ENCODE peak calls at places on chromosomes 5 and 9, in six cellular contexts. One of them, this sample, is unnamed.

GRCh38 chr5:139665626-139666025 is 17.5 kb downstream of the CXXC5 start:
- DNase-seq in foreskin fibroblast: no peak
- DNase-seq in A172: no peak
- DNase-seq in cardiac muscle cell: no peak
- DNase-seq in activated CD4-positive, CD25-positive, alpha-beta regulatory T cell: no peak
- DNase-seq in H4: no peak
- DNase-seq in this sample: no peak

GRCh38 chr5:74579215-74579614 is 61.3 kb downstream of the ENC1 start:
- DNase-seq in A172: peak; percentile 95
- DNase-seq in cardiac muscle cell: peak; percentile 29
- DNase-seq in foreskin fibroblast: no peak
- DNase-seq in activated CD4-positive, CD25-positive, alpha-beta regulatory T cell: no peak
- DNase-seq in H4: peak; percentile 79
- DNase-seq in this sample: peak; percentile 67

GRCh38 chr5:119355244-119355635 is 579 bp upstream of the TNFAIP8 start:
- DNase-seq in activated CD4-positive, CD25-positive, alpha-beta regulatory T cell: no peak
- DNase-seq in cardiac muscle cell: no peak
- DNase-seq in H4: no peak
- DNase-seq in A172: no peak
- DNase-seq in foreskin fibroblast: no peak
- DNase-seq in this sample: no peak

GRCh38 chr5:65801332-65801731 is 79.3 kb downstream of the NLN start:
- DNase-seq in activated CD4-positive, CD25-positive, alpha-beta regulatory T cell: no peak
- DNase-seq in A172: peak; percentile 32
- DNase-seq in foreskin fibroblast: peak; percentile 71
- DNase-seq in cardiac muscle cell: peak; percentile 58
- DNase-seq in H4: no peak
- DNase-seq in this sample: peak; percentile 47

GRCh38 chr5:61866930-61867329 is 439.1 kb upstream of the KIF2A start:
- DNase-seq in cardiac muscle cell: no peak
- DNase-seq in activated CD4-positive, CD25-positive, alpha-beta regulatory T cell: no peak
- DNase-seq in H4: peak; percentile 76
- DNase-seq in A172: peak; percentile 92
- DNase-seq in foreskin fibroblast: peak; percentile 76
- DNase-seq in this sample: peak; percentile 37

GRCh38 chr9:124781967-124782660 is 5.2 kb downstream of the OLFML2A start:
- DNase-seq in foreskin fibroblast: no peak
- DNase-seq in cardiac muscle cell: no peak
- DNase-seq in A172: no peak
- DNase-seq in H4: no peak
- DNase-seq in activated CD4-positive, CD25-positive, alpha-beta regulatory T cell: no peak
- DNase-seq in this sample: no peak

GRCh38 chr9:118961857-118962256 is 407.4 kb downstream of the BRINP1 start:
- DNase-seq in cardiac muscle cell: no peak
- DNase-seq in A172: peak; percentile 26
- DNase-seq in activated CD4-positive, CD25-positive, alpha-beta regulatory T cell: no peak
- DNase-seq in H4: peak; percentile 42
- DNase-seq in foreskin fibroblast: peak; percentile 63
- DNase-seq in this sample: peak; percentile 8

GRCh38 chr9:89606567-89607311 is 1.9 kb downstream of the GADD45G start:
- DNase-seq in H4: peak; percentile 23
- DNase-seq in A172: peak; percentile 85
- DNase-seq in cardiac muscle cell: peak; percentile 43
- DNase-seq in foreskin fibroblast: peak; percentile 12
- DNase-seq in activated CD4-positive, CD25-positive, alpha-beta regulatory T cell: no peak
- DNase-seq in this sample: peak; percentile 16

GRCh38 chr5:109857405-109858031 is 167.8 kb downstream of the MAN2A1 start:
- DNase-seq in A172: no peak
- DNase-seq in foreskin fibroblast: no peak
- DNase-seq in H4: no peak
- DNase-seq in activated CD4-positive, CD25-positive, alpha-beta regulatory T cell: no peak
- DNase-seq in cardiac muscle cell: no peak
- DNase-seq in this sample: no peak

GRCh38 chr5:115349001-115349817 is 52.8 kb upstream of the CCDC112 start:
- DNase-seq in cardiac muscle cell: peak; percentile 88
- DNase-seq in activated CD4-positive, CD25-positive, alpha-beta regulatory T cell: no peak
- DNase-seq in A172: peak; percentile 86
- DNase-seq in foreskin fibroblast: peak; percentile 89
- DNase-seq in H4: peak; percentile 90
- DNase-seq in this sample: peak; percentile 84

GRCh38 chr5:172632346-172633092 is 8.5 kb upstream of the NEURL1B start:
- DNase-seq in foreskin fibroblast: no peak
- DNase-seq in activated CD4-positive, CD25-positive, alpha-beta regulatory T cell: no peak
- DNase-seq in A172: no peak
- DNase-seq in H4: no peak
- DNase-seq in cardiac muscle cell: no peak
- DNase-seq in this sample: no peak

GRCh38 chr5:80757290-80757689 is 102.5 kb upstream of the DHFR start:
- DNase-seq in activated CD4-positive, CD25-positive, alpha-beta regulatory T cell: no peak
- DNase-seq in cardiac muscle cell: no peak
- DNase-seq in foreskin fibroblast: no peak
- DNase-seq in A172: no peak
- DNase-seq in H4: no peak
- DNase-seq in this sample: no peak

GRCh38 chr9:117218951-117219350 is 195.9 kb downstream of the ASTN2 start:
- DNase-seq in A172: no peak
- DNase-seq in activated CD4-positive, CD25-positive, alpha-beta regulatory T cell: no peak
- DNase-seq in foreskin fibroblast: no peak
- DNase-seq in H4: no peak
- DNase-seq in cardiac muscle cell: no peak
- DNase-seq in this sample: no peak

GRCh38 chr9:33202552-33203300 is 35.6 kb upstream of the B4GALT1 start:
- DNase-seq in activated CD4-positive, CD25-positive, alpha-beta regulatory T cell: no peak
- DNase-seq in foreskin fibroblast: peak; percentile 84
- DNase-seq in H4: peak; percentile 75
- DNase-seq in cardiac muscle cell: peak; percentile 95
- DNase-seq in A172: no peak
- DNase-seq in this sample: peak; percentile 84

GRCh38 chr5:107203231-107203630 is 467.5 kb downstream of the EFNA5 start:
- DNase-seq in H4: no peak
- DNase-seq in cardiac muscle cell: no peak
- DNase-seq in activated CD4-positive, CD25-positive, alpha-beta regulatory T cell: no peak
- DNase-seq in foreskin fibroblast: peak; percentile 18
- DNase-seq in A172: no peak
- DNase-seq in this sample: no peak

GRCh38 chr9:12416736-12417135 is 276.4 kb upstream of the TYRP1 start:
- DNase-seq in foreskin fibroblast: no peak
- DNase-seq in activated CD4-positive, CD25-positive, alpha-beta regulatory T cell: no peak
- DNase-seq in cardiac muscle cell: no peak
- DNase-seq in A172: no peak
- DNase-seq in H4: no peak
- DNase-seq in this sample: no peak

GRCh38 chr5:157612071-157612476 is 36.5 kb upstream of the ADAM19 start:
- DNase-seq in cardiac muscle cell: no peak
- DNase-seq in H4: no peak
- DNase-seq in activated CD4-positive, CD25-positive, alpha-beta regulatory T cell: no peak
- DNase-seq in foreskin fibroblast: no peak
- DNase-seq in A172: peak; percentile 38
- DNase-seq in this sample: no peak

GRCh38 chr5:141657937-141658545 is 6.8 kb upstream of the FCHSD1 start:
- DNase-seq in H4: peak; percentile 55
- DNase-seq in A172: peak; percentile 84
- DNase-seq in foreskin fibroblast: peak; percentile 94
- DNase-seq in cardiac muscle cell: peak; percentile 71
- DNase-seq in activated CD4-positive, CD25-positive, alpha-beta regulatory T cell: no peak
- DNase-seq in this sample: peak; percentile 95

GRCh38 chr9:129673602-129674001 is 8.2 kb downstream of the PRRX2 start:
- DNase-seq in foreskin fibroblast: no peak
- DNase-seq in A172: no peak
- DNase-seq in activated CD4-positive, CD25-positive, alpha-beta regulatory T cell: no peak
- DNase-seq in H4: no peak
- DNase-seq in cardiac muscle cell: no peak
- DNase-seq in this sample: no peak

GRCh38 chr9:19513671-19514275 is 105.0 kb downstream of the ACER2 start:
- DNase-seq in cardiac muscle cell: peak; percentile 37
- DNase-seq in H4: no peak
- DNase-seq in foreskin fibroblast: no peak
- DNase-seq in activated CD4-positive, CD25-positive, alpha-beta regulatory T cell: no peak
- DNase-seq in A172: no peak
- DNase-seq in this sample: no peak

GRCh38 chr9:137455361-137455991 is 3.7 kb downstream of the NSMF start:
- DNase-seq in H4: no peak
- DNase-seq in foreskin fibroblast: no peak
- DNase-seq in activated CD4-positive, CD25-positive, alpha-beta regulatory T cell: no peak
- DNase-seq in cardiac muscle cell: no peak
- DNase-seq in A172: no peak
- DNase-seq in this sample: no peak

GRCh38 chr5:43236633-43237355 is 44.8 kb downstream of the NIM1K start:
- DNase-seq in cardiac muscle cell: no peak
- DNase-seq in A172: no peak
- DNase-seq in foreskin fibroblast: no peak
- DNase-seq in activated CD4-positive, CD25-positive, alpha-beta regulatory T cell: no peak
- DNase-seq in H4: no peak
- DNase-seq in this sample: no peak

GRCh38 chr9:97564291-97565175 is 63.1 kb downstream of the TMOD1 start:
- DNase-seq in activated CD4-positive, CD25-positive, alpha-beta regulatory T cell: no peak
- DNase-seq in A172: peak; percentile 90
- DNase-seq in cardiac muscle cell: peak; percentile 52
- DNase-seq in foreskin fibroblast: peak; percentile 77
- DNase-seq in H4: peak; percentile 71
- DNase-seq in this sample: peak; percentile 63

This sample was measured in brain microvascular endothelial cell.